ENCODE peak calls at places on chromosomes 11 and 22, in six cellular contexts. One of them, this sample, is unnamed.
A peak's percentile ranks its signal among the peaks of the same experiment; 100 is the strongest.

GRCh38 chr11:87917111-87917510 is 258.1 kb downstream of the RAB38 start:
- DNase-seq in activated B cell treated with CpG ODN at 0.5 μM for 24 hours: no peak
- DNase-seq in neural crest cell: no peak
- DNase-seq in fibroblast of pulmonary artery: no peak
- DNase-seq in coronary artery: no peak
- DNase-seq in psoas muscle: no peak
- DNase-seq in this sample: no peak

GRCh38 chr11:83721286-83721685 is 435.1 kb upstream of the CCDC90B start:
- DNase-seq in activated B cell treated with CpG ODN at 0.5 μM for 24 hours: no peak
- DNase-seq in neural crest cell: no peak
- DNase-seq in fibroblast of pulmonary artery: no peak
- DNase-seq in coronary artery: no peak
- DNase-seq in psoas muscle: no peak
- DNase-seq in this sample: no peak

GRCh38 chr22:29979645-29980303 is 96.8 kb downstream of the MTMR3 start:
- DNase-seq in activated B cell treated with CpG ODN at 0.5 μM for 24 hours: no peak
- DNase-seq in neural crest cell: no peak
- DNase-seq in fibroblast of pulmonary artery: no peak
- DNase-seq in coronary artery: no peak
- DNase-seq in psoas muscle: no peak
- DNase-seq in this sample: no peak

GRCh38 chr11:16795146-16795545 is 56.7 kb downstream of the C11orf58 start:
- DNase-seq in activated B cell treated with CpG ODN at 0.5 μM for 24 hours: no peak
- DNase-seq in neural crest cell: no peak
- DNase-seq in fibroblast of pulmonary artery: no peak
- DNase-seq in coronary artery: no peak
- DNase-seq in psoas muscle: no peak
- DNase-seq in this sample: no peak

GRCh38 chr11:95625164-95626017 is 164.2 kb downstream of the FAM76B start:
- DNase-seq in activated B cell treated with CpG ODN at 0.5 μM for 24 hours: no peak
- DNase-seq in neural crest cell: no peak
- DNase-seq in fibroblast of pulmonary artery: no peak
- DNase-seq in coronary artery: no peak
- DNase-seq in psoas muscle: no peak
- DNase-seq in this sample: no peak

GRCh38 chr11:123594188-123594901 is 60.1 kb downstream of the SCN3B start:
- DNase-seq in activated B cell treated with CpG ODN at 0.5 μM for 24 hours: no peak
- DNase-seq in neural crest cell: no peak
- DNase-seq in fibroblast of pulmonary artery: peak; percentile 15
- DNase-seq in coronary artery: no peak
- DNase-seq in psoas muscle: no peak
- DNase-seq in this sample: no peak

GRCh38 chr11:48055292-48056132 is 75.2 kb downstream of the PTPRJ start:
- DNase-seq in activated B cell treated with CpG ODN at 0.5 μM for 24 hours: no peak
- DNase-seq in neural crest cell: no peak
- DNase-seq in fibroblast of pulmonary artery: no peak
- DNase-seq in coronary artery: no peak
- DNase-seq in psoas muscle: no peak
- DNase-seq in this sample: no peak

GRCh38 chr11:2884424-2884815 is 1.2 kb downstream of the CDKN1C start:
- DNase-seq in activated B cell treated with CpG ODN at 0.5 μM for 24 hours: no peak
- DNase-seq in neural crest cell: no peak
- DNase-seq in fibroblast of pulmonary artery: peak; percentile 32
- DNase-seq in coronary artery: no peak
- DNase-seq in psoas muscle: peak; percentile 67
- DNase-seq in this sample: no peak

GRCh38 chr11:10268746-10269487 is 25.1 kb downstream of the SBF2 start:
- DNase-seq in activated B cell treated with CpG ODN at 0.5 μM for 24 hours: no peak
- DNase-seq in neural crest cell: no peak
- DNase-seq in fibroblast of pulmonary artery: no peak
- DNase-seq in coronary artery: no peak
- DNase-seq in psoas muscle: no peak
- DNase-seq in this sample: no peak

GRCh38 chr11:71200172-71200716 is 52.1 kb downstream of the SHANK2 start:
- DNase-seq in activated B cell treated with CpG ODN at 0.5 μM for 24 hours: no peak
- DNase-seq in neural crest cell: no peak
- DNase-seq in fibroblast of pulmonary artery: no peak
- DNase-seq in coronary artery: no peak
- DNase-seq in psoas muscle: no peak
- DNase-seq in this sample: no peak

GRCh38 chr11:103541186-103541795 is 432.1 kb downstream of the DYNC2H1 start:
- DNase-seq in activated B cell treated with CpG ODN at 0.5 μM for 24 hours: no peak
- DNase-seq in neural crest cell: no peak
- DNase-seq in fibroblast of pulmonary artery: no peak
- DNase-seq in coronary artery: no peak
- DNase-seq in psoas muscle: no peak
- DNase-seq in this sample: no peak

GRCh38 chr11:104905271-104905670 is 7.0 kb upstream of the CASP12 start:
- DNase-seq in activated B cell treated with CpG ODN at 0.5 μM for 24 hours: no peak
- DNase-seq in neural crest cell: no peak
- DNase-seq in fibroblast of pulmonary artery: no peak
- DNase-seq in coronary artery: no peak
- DNase-seq in psoas muscle: no peak
- DNase-seq in this sample: no peak

GRCh38 chr11:12285811-12286222 is 91.6 kb upstream of the PARVA start:
- DNase-seq in activated B cell treated with CpG ODN at 0.5 μM for 24 hours: no peak
- DNase-seq in neural crest cell: no peak
- DNase-seq in fibroblast of pulmonary artery: no peak
- DNase-seq in coronary artery: peak; percentile 70
- DNase-seq in psoas muscle: no peak
- DNase-seq in this sample: no peak

GRCh38 chr11:2588809-2589537 is 110.8 kb downstream of the KCNQ1OT1 start:
- DNase-seq in activated B cell treated with CpG ODN at 0.5 μM for 24 hours: no peak
- DNase-seq in neural crest cell: no peak
- DNase-seq in fibroblast of pulmonary artery: no peak
- DNase-seq in coronary artery: no peak
- DNase-seq in psoas muscle: peak; percentile 7
- DNase-seq in this sample: no peak

GRCh38 chr11:63813563-63814382 is 517 bp downstream of the SPINDOC start:
- DNase-seq in activated B cell treated with CpG ODN at 0.5 μM for 24 hours: peak; percentile 45
- DNase-seq in neural crest cell: peak; percentile 38
- DNase-seq in fibroblast of pulmonary artery: peak; percentile 43
- DNase-seq in coronary artery: no peak
- DNase-seq in psoas muscle: peak; percentile 47
- DNase-seq in this sample: peak; percentile 59

DNA sequence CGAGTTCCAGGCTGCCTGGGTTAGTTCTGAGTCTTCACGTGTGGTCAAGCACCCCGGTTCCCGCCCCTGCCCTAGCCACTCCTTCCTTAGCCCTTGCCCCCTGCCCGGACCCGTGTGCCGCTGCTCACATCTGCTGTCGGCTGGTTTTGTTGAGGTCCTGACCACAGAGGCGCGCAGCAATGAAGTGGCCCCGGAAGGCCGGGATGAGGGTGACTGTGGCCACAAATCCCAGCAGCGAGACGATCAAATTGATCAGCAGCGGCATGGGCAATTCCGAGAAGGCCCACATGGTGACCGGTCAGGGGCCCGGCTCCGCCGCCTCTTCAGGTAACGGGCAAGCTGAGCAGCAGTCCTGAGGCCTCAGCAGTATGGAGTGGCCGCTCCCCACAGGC is 290 bp downstream of the DPAGT1 start:
- DNase-seq in activated B cell treated with CpG ODN at 0.5 μM for 24 hours: no peak
- DNase-seq in neural crest cell: no peak
- DNase-seq in fibroblast of pulmonary artery: no peak
- DNase-seq in coronary artery: peak; percentile 87
- DNase-seq in psoas muscle: no peak
- DNase-seq in this sample: no peak
- TF ChIP-seq CTCF in activated B cell treated with CpG ODN at 0.5 μM for 24 hours: no peak
- TF ChIP-seq CTCF in neural crest cell: peak; percentile 32
- TF ChIP-seq CTCF in fibroblast of pulmonary artery: no peak
- TF ChIP-seq CTCF in coronary artery: no peak
- TF ChIP-seq CTCF in psoas muscle: peak; percentile 8
- TF ChIP-seq CTCF in this sample: no peak

GRCh38 chr22:20154602-20155183 is 3.8 kb upstream of the CCDC188 start:
- DNase-seq in activated B cell treated with CpG ODN at 0.5 μM for 24 hours: no peak
- DNase-seq in neural crest cell: peak; percentile 23
- DNase-seq in fibroblast of pulmonary artery: no peak
- DNase-seq in coronary artery: no peak
- DNase-seq in psoas muscle: no peak
- DNase-seq in this sample: no peak
- TF ChIP-seq CTCF in activated B cell treated with CpG ODN at 0.5 μM for 24 hours: no peak
- TF ChIP-seq CTCF in neural crest cell: no peak
- TF ChIP-seq CTCF in fibroblast of pulmonary artery: no peak
- TF ChIP-seq CTCF in coronary artery: no peak
- TF ChIP-seq CTCF in psoas muscle: no peak
- TF ChIP-seq CTCF in this sample: no peak

GRCh38 chr22:46446799-46447198 is 90.6 kb downstream of the CELSR1 start:
- DNase-seq in activated B cell treated with CpG ODN at 0.5 μM for 24 hours: no peak
- DNase-seq in neural crest cell: no peak
- DNase-seq in fibroblast of pulmonary artery: peak; percentile 5
- DNase-seq in coronary artery: no peak
- DNase-seq in psoas muscle: no peak
- DNase-seq in this sample: peak; percentile 58

GRCh38 chr22:46445771-46446485 is 91.5 kb downstream of the CELSR1 start:
- DNase-seq in activated B cell treated with CpG ODN at 0.5 μM for 24 hours: no peak
- DNase-seq in neural crest cell: no peak
- DNase-seq in fibroblast of pulmonary artery: no peak
- DNase-seq in coronary artery: no peak
- DNase-seq in psoas muscle: no peak
- DNase-seq in this sample: no peak

GRCh38 chr22:46443850-46444389 is 93.5 kb downstream of the CELSR1 start:
- DNase-seq in activated B cell treated with CpG ODN at 0.5 μM for 24 hours: no peak
- DNase-seq in neural crest cell: no peak
- DNase-seq in fibroblast of pulmonary artery: no peak
- DNase-seq in coronary artery: no peak
- DNase-seq in psoas muscle: no peak
- DNase-seq in this sample: no peak

GRCh38 chr22:46442217-46442853 is 95.1 kb downstream of the CELSR1 start:
- DNase-seq in activated B cell treated with CpG ODN at 0.5 μM for 24 hours: no peak
- DNase-seq in neural crest cell: no peak
- DNase-seq in fibroblast of pulmonary artery: no peak
- DNase-seq in coronary artery: no peak
- DNase-seq in psoas muscle: no peak
- DNase-seq in this sample: no peak

DNA sequence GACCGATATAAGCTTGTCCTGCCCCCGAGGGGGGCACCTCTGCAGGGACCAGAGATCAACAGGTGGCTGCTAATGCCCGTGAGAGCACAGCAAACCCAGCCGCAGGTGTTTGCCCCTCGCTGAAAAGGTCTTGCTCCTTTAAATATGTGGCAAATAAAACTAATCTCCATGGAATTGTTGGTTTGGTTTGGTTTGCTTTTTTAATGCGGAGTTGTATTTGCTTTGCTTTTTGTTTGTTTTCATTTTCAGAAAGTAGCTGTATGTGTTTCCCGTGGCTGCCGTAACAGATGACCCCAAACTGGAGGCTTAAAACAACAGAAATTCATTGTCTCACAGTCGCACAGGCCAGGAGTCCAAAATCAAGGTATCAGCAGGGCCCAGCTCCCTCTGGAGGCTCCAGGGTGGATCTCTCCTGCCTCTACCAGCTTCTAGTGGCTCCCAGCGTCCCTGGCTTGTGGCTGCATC is 93.0 kb downstream of the CELSR1 start:
- DNase-seq in activated B cell treated with CpG ODN at 0.5 μM for 24 hours: no peak
- DNase-seq in neural crest cell: no peak
- DNase-seq in fibroblast of pulmonary artery: no peak
- DNase-seq in coronary artery: no peak
- DNase-seq in psoas muscle: no peak
- DNase-seq in this sample: no peak
- TF ChIP-seq CTCF in activated B cell treated with CpG ODN at 0.5 μM for 24 hours: no peak
- TF ChIP-seq CTCF in neural crest cell: no peak
- TF ChIP-seq CTCF in fibroblast of pulmonary artery: no peak
- TF ChIP-seq CTCF in coronary artery: no peak
- TF ChIP-seq CTCF in psoas muscle: no peak
- TF ChIP-seq CTCF in this sample: no peak

GRCh38 chr11:106076923-106077608 is at the start of gene KBTBD3:
- DNase-seq in activated B cell treated with CpG ODN at 0.5 μM for 24 hours: peak; percentile 91
- DNase-seq in neural crest cell: peak; percentile 91
- DNase-seq in fibroblast of pulmonary artery: peak; percentile 100
- DNase-seq in coronary artery: peak; percentile 99
- DNase-seq in psoas muscle: peak; percentile 98
- DNase-seq in this sample: peak; percentile 12
- TF ChIP-seq CTCF in activated B cell treated with CpG ODN at 0.5 μM for 24 hours: no peak
- TF ChIP-seq CTCF in neural crest cell: peak; percentile 64
- TF ChIP-seq CTCF in fibroblast of pulmonary artery: peak; percentile 47
- TF ChIP-seq CTCF in coronary artery: no peak
- TF ChIP-seq CTCF in psoas muscle: peak; percentile 13
- TF ChIP-seq CTCF in this sample: peak; percentile 35

GRCh38 chr22:45962756-45963155 is 14.2 kb downstream of the WNT7B start:
- DNase-seq in activated B cell treated with CpG ODN at 0.5 μM for 24 hours: no peak
- DNase-seq in neural crest cell: no peak
- DNase-seq in fibroblast of pulmonary artery: no peak
- DNase-seq in coronary artery: no peak
- DNase-seq in psoas muscle: no peak
- DNase-seq in this sample: no peak

GRCh38 chr22:45963821-45964220 is 13.1 kb downstream of the WNT7B start:
- DNase-seq in activated B cell treated with CpG ODN at 0.5 μM for 24 hours: no peak
- DNase-seq in neural crest cell: no peak
- DNase-seq in fibroblast of pulmonary artery: no peak
- DNase-seq in coronary artery: no peak
- DNase-seq in psoas muscle: no peak
- DNase-seq in this sample: no peak

GRCh38 chr22:45961679-45962430 is 15.1 kb downstream of the WNT7B start:
- DNase-seq in activated B cell treated with CpG ODN at 0.5 μM for 24 hours: no peak
- DNase-seq in neural crest cell: no peak
- DNase-seq in fibroblast of pulmonary artery: no peak
- DNase-seq in coronary artery: no peak
- DNase-seq in psoas muscle: no peak
- DNase-seq in this sample: no peak

GRCh38 chr22:45960477-45961386 is 16.2 kb downstream of the WNT7B start:
- DNase-seq in activated B cell treated with CpG ODN at 0.5 μM for 24 hours: no peak
- DNase-seq in neural crest cell: no peak
- DNase-seq in fibroblast of pulmonary artery: no peak
- DNase-seq in coronary artery: no peak
- DNase-seq in psoas muscle: no peak
- DNase-seq in this sample: no peak

DNA sequence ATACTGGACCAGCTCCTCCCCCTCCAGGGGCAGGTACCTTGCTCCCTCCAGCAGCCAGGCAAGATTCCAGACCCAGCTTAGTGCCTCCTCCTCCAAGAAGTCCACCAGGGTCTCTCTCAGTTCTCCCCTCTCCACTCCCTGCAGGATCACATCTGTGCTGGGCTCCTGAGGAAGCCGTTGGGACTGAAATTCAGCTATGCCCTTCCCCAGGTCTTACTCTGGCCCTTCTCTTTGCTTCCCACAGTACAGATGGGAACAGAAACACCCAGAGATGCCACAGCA is 14.6 kb downstream of the WNT7B start:
- DNase-seq in activated B cell treated with CpG ODN at 0.5 μM for 24 hours: no peak
- DNase-seq in neural crest cell: no peak
- DNase-seq in fibroblast of pulmonary artery: no peak
- DNase-seq in coronary artery: no peak
- DNase-seq in psoas muscle: no peak
- DNase-seq in this sample: no peak
- TF ChIP-seq CTCF in activated B cell treated with CpG ODN at 0.5 μM for 24 hours: no peak
- TF ChIP-seq CTCF in neural crest cell: no peak
- TF ChIP-seq CTCF in fibroblast of pulmonary artery: no peak
- TF ChIP-seq CTCF in coronary artery: no peak
- TF ChIP-seq CTCF in psoas muscle: no peak
- TF ChIP-seq CTCF in this sample: no peak

DNA sequence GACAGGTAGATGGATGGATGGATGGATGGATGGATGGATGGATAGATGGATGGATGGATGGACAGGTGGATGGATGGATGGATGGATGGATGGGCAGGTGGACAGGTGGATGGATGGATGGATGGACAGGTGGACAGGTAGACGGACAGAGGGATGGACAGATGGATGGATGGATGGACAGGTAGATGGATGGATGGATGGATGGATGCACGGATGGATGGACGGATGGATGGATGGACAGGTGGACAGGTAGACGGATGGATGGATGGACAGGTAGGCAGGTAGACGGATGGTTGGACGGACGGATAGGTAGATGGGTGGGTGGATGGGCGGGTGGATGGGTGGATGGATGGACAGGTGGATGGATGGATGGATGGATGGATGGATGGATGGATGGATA is 24.3 kb downstream of the PDGFB start:
- DNase-seq in activated B cell treated with CpG ODN at 0.5 μM for 24 hours: no peak
- DNase-seq in neural crest cell: no peak
- DNase-seq in fibroblast of pulmonary artery: no peak
- DNase-seq in coronary artery: no peak
- DNase-seq in psoas muscle: no peak
- DNase-seq in this sample: no peak
- TF ChIP-seq CTCF in activated B cell treated with CpG ODN at 0.5 μM for 24 hours: no peak
- TF ChIP-seq CTCF in neural crest cell: no peak
- TF ChIP-seq CTCF in fibroblast of pulmonary artery: no peak
- TF ChIP-seq CTCF in coronary artery: no peak
- TF ChIP-seq CTCF in psoas muscle: no peak
- TF ChIP-seq CTCF in this sample: no peak